ENCODE peak calls at places on chromosomes 16 and 17, in six cellular contexts. One of them, this sample, is unnamed. For H3K27me3, the result is how much of the 10 kb centered on the place peaks cover.

GRCh38 chr17:1025733-1026598 is 29.0 kb downstream of the TIMM22 start:
- DNase-seq in heart right ventricle: no peak
- DNase-seq in dorsolateral prefrontal cortex: no peak
- DNase-seq in heart left ventricle: no peak
- DNase-seq in cardiac muscle cell: no peak
- DNase-seq in Panc1: no peak
- DNase-seq in this sample: no peak

GRCh38 chr17:45136846-45137560 is 1.5 kb downstream of the ACBD4 start:
- DNase-seq in heart right ventricle: no peak
- DNase-seq in dorsolateral prefrontal cortex: no peak
- DNase-seq in heart left ventricle: no peak
- DNase-seq in cardiac muscle cell: no peak
- DNase-seq in Panc1: no peak
- DNase-seq in this sample: no peak

GRCh38 chr17:81428521-81428920 is 33.3 kb downstream of the BAHCC1 start:
- DNase-seq in heart right ventricle: no peak
- DNase-seq in dorsolateral prefrontal cortex: no peak
- DNase-seq in heart left ventricle: no peak
- DNase-seq in cardiac muscle cell: no peak
- DNase-seq in Panc1: no peak
- DNase-seq in this sample: no peak

GRCh38 chr16:27434141-27435051 is 32.4 kb downstream of the IL21R start:
- DNase-seq in heart right ventricle: no peak
- DNase-seq in dorsolateral prefrontal cortex: peak
- DNase-seq in heart left ventricle: no peak
- DNase-seq in cardiac muscle cell: no peak
- DNase-seq in Panc1: no peak
- DNase-seq in this sample: no peak

GRCh38 chr17:1506649-1507254 is 9.7 kb downstream of the INPP5K start:
- DNase-seq in heart right ventricle: peak
- DNase-seq in dorsolateral prefrontal cortex: no peak
- DNase-seq in heart left ventricle: peak
- DNase-seq in cardiac muscle cell: peak
- DNase-seq in Panc1: no peak
- DNase-seq in this sample: no peak

GRCh38 chr16:80569440-80570105 is 28.8 kb downstream of the DYNLRB2 start:
- DNase-seq in heart right ventricle: no peak
- DNase-seq in dorsolateral prefrontal cortex: no peak
- DNase-seq in heart left ventricle: no peak
- DNase-seq in cardiac muscle cell: no peak
- DNase-seq in Panc1: no peak
- DNase-seq in this sample: peak

GRCh38 chr16:58197314-58198012 is 443 bp downstream of the CSNK2A2 start:
- DNase-seq in heart right ventricle: peak
- DNase-seq in dorsolateral prefrontal cortex: no peak
- DNase-seq in heart left ventricle: no peak
- DNase-seq in cardiac muscle cell: peak
- DNase-seq in Panc1: no peak
- DNase-seq in this sample: no peak

GRCh38 chr16:20079106-20079505 is 5.4 kb upstream of the GPR139 start:
- DNase-seq in heart right ventricle: no peak
- DNase-seq in dorsolateral prefrontal cortex: no peak
- DNase-seq in heart left ventricle: no peak
- DNase-seq in cardiac muscle cell: no peak
- DNase-seq in Panc1: no peak
- DNase-seq in this sample: no peak

GRCh38 chr17:42017866-42018200 is 594 bp upstream of the DNAJC7 start:
- DNase-seq in heart right ventricle: no peak
- DNase-seq in dorsolateral prefrontal cortex: no peak
- DNase-seq in heart left ventricle: no peak
- DNase-seq in cardiac muscle cell: no peak
- DNase-seq in Panc1: no peak
- DNase-seq in this sample: no peak

GRCh38 chr17:78375401-78376079 is 2.9 kb upstream of the PGS1 start:
- DNase-seq in heart right ventricle: peak
- DNase-seq in dorsolateral prefrontal cortex: no peak
- DNase-seq in heart left ventricle: peak
- DNase-seq in cardiac muscle cell: no peak
- DNase-seq in Panc1: no peak
- DNase-seq in this sample: no peak

GRCh38 chr17:17191961-17192381 is 14.2 kb downstream of the PLD6 start:
- DNase-seq in heart right ventricle: no peak
- DNase-seq in dorsolateral prefrontal cortex: no peak
- DNase-seq in heart left ventricle: peak
- DNase-seq in cardiac muscle cell: no peak
- DNase-seq in Panc1: no peak
- DNase-seq in this sample: no peak

GRCh38 chr17:28112199-28112995 is 69.9 kb downstream of the NLK start:
- DNase-seq in heart right ventricle: no peak
- DNase-seq in dorsolateral prefrontal cortex: no peak
- DNase-seq in heart left ventricle: no peak
- DNase-seq in cardiac muscle cell: no peak
- DNase-seq in Panc1: no peak
- DNase-seq in this sample: no peak

GRCh38 chr16:12111223-12111622 is 134.7 kb downstream of the SNX29 start:
- DNase-seq in heart right ventricle: no peak
- DNase-seq in dorsolateral prefrontal cortex: no peak
- DNase-seq in heart left ventricle: no peak
- DNase-seq in cardiac muscle cell: no peak
- DNase-seq in Panc1: no peak
- DNase-seq in this sample: no peak

GRCh38 chr17:79024901-79025737 is 1.1 kb downstream of the C1QTNF1 start:
- DNase-seq in heart right ventricle: peak
- DNase-seq in dorsolateral prefrontal cortex: no peak
- DNase-seq in heart left ventricle: peak
- DNase-seq in cardiac muscle cell: peak
- DNase-seq in Panc1: no peak
- DNase-seq in this sample: no peak

GRCh38 chr16:70495425-70496182 is 27.8 kb downstream of the COG4 start:
- DNase-seq in heart right ventricle: no peak
- DNase-seq in dorsolateral prefrontal cortex: peak
- DNase-seq in heart left ventricle: no peak
- DNase-seq in cardiac muscle cell: no peak
- DNase-seq in Panc1: no peak
- DNase-seq in this sample: no peak

GRCh38 chr16:52861614-52862022 is 191.1 kb downstream of the CHD9NB start:
- DNase-seq in heart right ventricle: no peak
- DNase-seq in dorsolateral prefrontal cortex: no peak
- DNase-seq in heart left ventricle: no peak
- DNase-seq in cardiac muscle cell: peak
- DNase-seq in Panc1: no peak
- DNase-seq in this sample: no peak

GRCh38 chr17:67278363-67278762 is 33.4 kb upstream of the HELZ start:
- DNase-seq in heart right ventricle: no peak
- DNase-seq in dorsolateral prefrontal cortex: no peak
- DNase-seq in heart left ventricle: no peak
- DNase-seq in cardiac muscle cell: no peak
- DNase-seq in Panc1: no peak
- DNase-seq in this sample: no peak

GRCh38 chr17:42260318-42260717 is 15.9 kb downstream of the STAT5B start:
- DNase-seq in heart right ventricle: no peak
- DNase-seq in dorsolateral prefrontal cortex: no peak
- DNase-seq in heart left ventricle: no peak
- DNase-seq in cardiac muscle cell: no peak
- DNase-seq in Panc1: no peak
- DNase-seq in this sample: no peak

GRCh38 chr17:79851461-79851817 is 12.2 kb upstream of the CBX4 start:
- DNase-seq in heart right ventricle: no peak
- DNase-seq in dorsolateral prefrontal cortex: no peak
- DNase-seq in heart left ventricle: no peak
- DNase-seq in cardiac muscle cell: no peak
- DNase-seq in Panc1: no peak
- DNase-seq in this sample: no peak

GRCh38 chr16:78392585-78393195 is 293.2 kb downstream of the WWOX start:
- DNase-seq in heart right ventricle: no peak
- DNase-seq in dorsolateral prefrontal cortex: no peak
- DNase-seq in heart left ventricle: no peak
- DNase-seq in cardiac muscle cell: no peak
- DNase-seq in Panc1: no peak
- DNase-seq in this sample: no peak

GRCh38 chr17:3659541-3660111 is 8.8 kb downstream of the TAX1BP3 start:
- DNase-seq in heart right ventricle: peak
- DNase-seq in dorsolateral prefrontal cortex: no peak
- DNase-seq in heart left ventricle: peak
- DNase-seq in cardiac muscle cell: peak
- DNase-seq in Panc1: no peak
- DNase-seq in this sample: no peak

GRCh38 chr16:74608944-74609343 is 2.0 kb upstream of the GLG1 start:
- DNase-seq in heart right ventricle: no peak
- DNase-seq in dorsolateral prefrontal cortex: no peak
- DNase-seq in heart left ventricle: no peak
- DNase-seq in cardiac muscle cell: no peak
- DNase-seq in Panc1: no peak
- DNase-seq in this sample: no peak

GRCh38 chr16:1556254-1556653 is 22.8 kb downstream of the TMEM204 start:
- DNase-seq in heart right ventricle: no peak
- DNase-seq in dorsolateral prefrontal cortex: no peak
- DNase-seq in heart left ventricle: no peak
- DNase-seq in cardiac muscle cell: no peak
- DNase-seq in Panc1: no peak
- DNase-seq in this sample: no peak

GRCh38 chr17:72465191-72466024 is 344.6 kb downstream of the SOX9 start:
- DNase-seq in heart right ventricle: no peak
- DNase-seq in dorsolateral prefrontal cortex: peak
- DNase-seq in heart left ventricle: no peak
- DNase-seq in cardiac muscle cell: no peak
- DNase-seq in Panc1: peak
- DNase-seq in this sample: peak

GRCh38 chr17:50129946-50130777 is at the start of gene SAMD14:
- DNase-seq in heart right ventricle: peak
- DNase-seq in dorsolateral prefrontal cortex: no peak
- DNase-seq in heart left ventricle: no peak
- DNase-seq in cardiac muscle cell: no peak
- DNase-seq in Panc1: no peak
- DNase-seq in this sample: no peak

GRCh38 chr16:88301431-88301830 is 81.3 kb upstream of the ZNF469 start:
- DNase-seq in heart right ventricle: no peak
- DNase-seq in dorsolateral prefrontal cortex: no peak
- DNase-seq in heart left ventricle: peak
- DNase-seq in cardiac muscle cell: no peak
- DNase-seq in Panc1: no peak
- DNase-seq in this sample: no peak

DNA sequence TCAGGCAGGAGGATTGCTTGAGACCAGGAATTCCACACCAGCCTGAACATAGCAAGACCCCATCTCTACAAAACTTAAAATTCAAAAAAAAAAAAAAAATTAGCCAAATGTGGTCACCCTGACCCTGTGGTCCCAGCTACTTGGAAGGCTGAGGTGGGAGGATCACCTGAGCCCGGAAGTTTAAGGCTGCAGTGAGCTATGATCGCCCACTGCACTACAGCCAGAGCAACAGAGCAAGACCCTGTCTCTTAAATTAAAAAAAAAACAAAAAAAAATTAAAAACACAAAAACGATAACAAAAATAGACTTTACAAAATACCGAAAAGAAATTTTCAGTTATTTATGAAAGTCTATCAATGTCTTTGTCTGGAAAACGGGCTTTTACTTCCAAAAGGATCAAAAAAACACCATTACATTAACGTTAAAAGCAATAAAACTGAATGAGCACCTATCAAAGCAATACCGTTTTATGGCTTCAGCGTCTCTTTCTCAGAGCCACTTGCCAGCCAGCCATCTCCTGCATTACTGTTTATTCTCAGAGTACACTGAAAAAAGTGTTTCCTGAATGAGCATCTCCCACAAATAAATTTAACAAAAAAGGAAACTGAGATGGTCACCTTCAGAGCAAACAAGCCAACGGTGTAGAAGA is 6.1 kb downstream of the USP7 start:
- DNase-seq in heart right ventricle: no peak
- DNase-seq in dorsolateral prefrontal cortex: no peak
- DNase-seq in heart left ventricle: no peak
- DNase-seq in cardiac muscle cell: no peak
- DNase-seq in Panc1: no peak
- DNase-seq in this sample: no peak
- H3K4me3 ChIP-seq in heart right ventricle: no peak
- H3K4me3 ChIP-seq in dorsolateral prefrontal cortex: peak
- H3K4me3 ChIP-seq in heart left ventricle: no peak
- H3K4me3 ChIP-seq in cardiac muscle cell: no peak
- H3K4me3 ChIP-seq in Panc1: no peak
- H3K4me3 ChIP-seq in this sample: no peak

GRCh38 chr16:84450176-84450865 is 54.1 kb downstream of the MEAK7 start:
- DNase-seq in heart right ventricle: no peak
- DNase-seq in dorsolateral prefrontal cortex: peak
- DNase-seq in heart left ventricle: no peak
- DNase-seq in cardiac muscle cell: no peak
- DNase-seq in Panc1: no peak
- DNase-seq in this sample: no peak
- H3K27me3 ChIP-seq in heart right ventricle: under half
- H3K27me3 ChIP-seq in dorsolateral prefrontal cortex: under half
- H3K27me3 ChIP-seq in heart left ventricle: under half
- H3K27me3 ChIP-seq in cardiac muscle cell: under half
- H3K27me3 ChIP-seq in Panc1: under half
- H3K27me3 ChIP-seq in this sample: under half

GRCh38 chr16:69031877-69032301 is 73.6 kb upstream of the HAS3 start:
- DNase-seq in heart right ventricle: no peak
- DNase-seq in dorsolateral prefrontal cortex: no peak
- DNase-seq in heart left ventricle: no peak
- DNase-seq in cardiac muscle cell: no peak
- DNase-seq in Panc1: no peak
- DNase-seq in this sample: no peak

GRCh38 chr16:69035375-69035774 is 70.1 kb upstream of the HAS3 start:
- DNase-seq in heart right ventricle: no peak
- DNase-seq in dorsolateral prefrontal cortex: no peak
- DNase-seq in heart left ventricle: no peak
- DNase-seq in cardiac muscle cell: no peak
- DNase-seq in Panc1: no peak
- DNase-seq in this sample: no peak

GRCh38 chr16:69037373-69038160 is 67.9 kb upstream of the HAS3 start:
- DNase-seq in heart right ventricle: no peak
- DNase-seq in dorsolateral prefrontal cortex: no peak
- DNase-seq in heart left ventricle: no peak
- DNase-seq in cardiac muscle cell: no peak
- DNase-seq in Panc1: no peak
- DNase-seq in this sample: no peak

GRCh38 chr16:69036399-69037091 is 68.9 kb upstream of the HAS3 start:
- DNase-seq in heart right ventricle: no peak
- DNase-seq in dorsolateral prefrontal cortex: no peak
- DNase-seq in heart left ventricle: no peak
- DNase-seq in cardiac muscle cell: no peak
- DNase-seq in Panc1: no peak
- DNase-seq in this sample: no peak

GRCh38 chr16:69033550-69033949 is 71.9 kb upstream of the HAS3 start:
- DNase-seq in heart right ventricle: peak
- DNase-seq in dorsolateral prefrontal cortex: no peak
- DNase-seq in heart left ventricle: no peak
- DNase-seq in cardiac muscle cell: no peak
- DNase-seq in Panc1: no peak
- DNase-seq in this sample: no peak
- TF ChIP-seq CTCF in heart right ventricle: no peak
- TF ChIP-seq CTCF in dorsolateral prefrontal cortex: no peak
- TF ChIP-seq CTCF in heart left ventricle: no peak
- TF ChIP-seq CTCF in cardiac muscle cell: no peak
- TF ChIP-seq CTCF in Panc1: no peak
- TF ChIP-seq CTCF in this sample: no peak

DNA sequence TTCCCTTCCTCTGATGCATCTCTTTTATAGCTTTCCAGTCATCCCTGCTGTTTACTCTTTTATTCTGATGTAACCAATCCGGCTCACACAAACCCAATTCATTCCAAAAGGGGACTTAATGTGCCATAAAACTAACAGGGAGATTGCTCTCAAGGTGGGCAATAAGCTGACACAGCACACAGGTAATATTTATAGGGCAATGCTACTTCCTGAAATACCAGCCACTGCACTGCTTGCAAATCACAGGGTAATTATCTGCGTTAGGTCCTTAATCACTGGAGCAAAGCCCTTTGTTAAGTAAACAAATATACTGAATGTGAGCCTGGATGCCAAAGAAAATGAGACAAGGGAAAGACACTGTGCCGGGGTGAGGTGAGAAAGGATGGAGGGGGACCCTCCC is 23.3 kb upstream of the CA10 start:
- DNase-seq in heart right ventricle: no peak
- DNase-seq in dorsolateral prefrontal cortex: no peak
- DNase-seq in heart left ventricle: no peak
- DNase-seq in cardiac muscle cell: no peak
- DNase-seq in Panc1: no peak
- DNase-seq in this sample: no peak
- H3K4me3 ChIP-seq in heart right ventricle: no peak
- H3K4me3 ChIP-seq in dorsolateral prefrontal cortex: no peak
- H3K4me3 ChIP-seq in heart left ventricle: no peak
- H3K4me3 ChIP-seq in cardiac muscle cell: no peak
- H3K4me3 ChIP-seq in Panc1: no peak
- H3K4me3 ChIP-seq in this sample: no peak

This sample was measured in kidney epithelial cell.